ENCODE peak calls at places on chromosomes 7 and 10, in four cellular contexts. A is foreskin keratinocyte; F is CD4-positive, CD25-positive, alpha-beta regulatory T cell; Q is CD8-positive, alpha-beta T cell. E is an unnamed sample.

GRCh38 chr7:50308301-50309129 is 4.0 kb downstream of the IKZF1 start:
- DNase-seq in A (no peak), F (no peak), Q (no peak), E (no peak)

GRCh38 chr7:87506243-87507180 is 31.0 kb upstream of the ABCB4 start:
- DNase-seq in A (peak; percentile 7), F (no peak), Q (no peak), E (no peak)

GRCh38 chr7:101984997-101985645 is 167.7 kb downstream of the CUX1 start:
- DNase-seq in A (no peak), F (no peak), Q (no peak), E (no peak)

GRCh38 chr7:100583132-100584045 is 2.5 kb downstream of the LRCH4 start:
- DNase-seq in A (no peak), F (peak; percentile 73), Q (peak; percentile 48), E (no peak)

GRCh38 chr7:76294344-76295024 is 8.0 kb upstream of the HSPB1 start:
- DNase-seq in A (peak; percentile 92), F (no peak), Q (no peak), E (peak; percentile 92)

GRCh38 chr7:22444181-22444966 is 55.6 kb downstream of the STEAP1B start:
- DNase-seq in A (peak; percentile 69), F (no peak), Q (no peak), E (no peak)

GRCh38 chr7:107889992-107890391 is 991 bp upstream of the DLD start:
- DNase-seq in A (no peak), F (no peak), Q (no peak), E (no peak)

GRCh38 chr7:105691029-105691691 is 109.9 kb upstream of the EFCAB10 start:
- DNase-seq in A (peak; percentile 2), F (peak; percentile 75), Q (peak; percentile 26), E (no peak)

GRCh38 chr7:129951076-129952011 is 1.4 kb downstream of the UBE2H start:
- DNase-seq in A (peak; percentile 15), F (peak; percentile 10), Q (no peak), E (no peak)

GRCh38 chr7:7641129-7641663 is 644 bp downstream of the UMAD1 start:
- DNase-seq in A (peak; percentile 60), F (no peak), Q (no peak), E (no peak)

GRCh38 chr10:70762441-70763177 is 22.6 kb downstream of the TBATA start:
- DNase-seq in A (no peak), F (no peak), Q (no peak), E (no peak)

GRCh38 chr10:63064706-63065105 is 68.4 kb upstream of the NRBF2 start:
- DNase-seq in A (peak; percentile 78), F (no peak), Q (no peak), E (no peak)

GRCh38 chr10:7876541-7877127 is 58.3 kb downstream of the TAF3 start:
- DNase-seq in A (no peak), F (no peak), Q (no peak), E (no peak)

GRCh38 chr10:1685671-1686450 is 51.5 kb downstream of the ADARB2 start:
- DNase-seq in A (no peak), F (no peak), Q (no peak), E (no peak)

GRCh38 chr10:52030051-52030867 is 283.8 kb upstream of the DKK1 start:
- DNase-seq in A (no peak), F (no peak), Q (no peak), E (no peak)

GRCh38 chr7:108805808-108806397 is 236.2 kb downstream of the DNAJB9 start:
- DNase-seq in A (no peak), F (no peak), Q (no peak), E (no peak)

GRCh38 chr7:3194501-3195141 is 106.4 kb upstream of the SDK1 start:
- DNase-seq in A (peak; percentile 25), F (no peak), Q (no peak), E (no peak)

GRCh38 chr7:24714676-24715010 is 42.6 kb downstream of the GSDME start:
- DNase-seq in A (no peak), F (no peak), Q (no peak), E (no peak)

GRCh38 chr7:74174606-74175082 is 488 bp downstream of the EIF4H start:
- DNase-seq in A (peak; percentile 27), F (no peak), Q (peak; percentile 14), E (peak; percentile 26)

GRCh38 chr10:26365681-26366327 is 72.3 kb upstream of the APBB1IP start:
- DNase-seq in A (peak; percentile 51), F (no peak), Q (no peak), E (no peak)

GRCh38 chr10:133117688-133118071 is 30.0 kb downstream of the ADGRA1 start:
- DNase-seq in A (no peak), F (no peak), Q (no peak), E (no peak)

GRCh38 chr10:32105782-32106382 is 49.7 kb upstream of the KIF5B start:
- DNase-seq in A (no peak), F (no peak), Q (no peak), E (no peak)

GRCh38 chr10:124705021-124705740 is 39.0 kb downstream of the FAM53B start:
- DNase-seq in A (no peak), F (no peak), Q (no peak), E (no peak)
- H3K27ac ChIP-seq in A (no peak overlapping the region), F (peak overlapping the region; percentile 94), Q (no peak overlapping the region), E (peak overlapping the region; percentile 99)

DNA sequence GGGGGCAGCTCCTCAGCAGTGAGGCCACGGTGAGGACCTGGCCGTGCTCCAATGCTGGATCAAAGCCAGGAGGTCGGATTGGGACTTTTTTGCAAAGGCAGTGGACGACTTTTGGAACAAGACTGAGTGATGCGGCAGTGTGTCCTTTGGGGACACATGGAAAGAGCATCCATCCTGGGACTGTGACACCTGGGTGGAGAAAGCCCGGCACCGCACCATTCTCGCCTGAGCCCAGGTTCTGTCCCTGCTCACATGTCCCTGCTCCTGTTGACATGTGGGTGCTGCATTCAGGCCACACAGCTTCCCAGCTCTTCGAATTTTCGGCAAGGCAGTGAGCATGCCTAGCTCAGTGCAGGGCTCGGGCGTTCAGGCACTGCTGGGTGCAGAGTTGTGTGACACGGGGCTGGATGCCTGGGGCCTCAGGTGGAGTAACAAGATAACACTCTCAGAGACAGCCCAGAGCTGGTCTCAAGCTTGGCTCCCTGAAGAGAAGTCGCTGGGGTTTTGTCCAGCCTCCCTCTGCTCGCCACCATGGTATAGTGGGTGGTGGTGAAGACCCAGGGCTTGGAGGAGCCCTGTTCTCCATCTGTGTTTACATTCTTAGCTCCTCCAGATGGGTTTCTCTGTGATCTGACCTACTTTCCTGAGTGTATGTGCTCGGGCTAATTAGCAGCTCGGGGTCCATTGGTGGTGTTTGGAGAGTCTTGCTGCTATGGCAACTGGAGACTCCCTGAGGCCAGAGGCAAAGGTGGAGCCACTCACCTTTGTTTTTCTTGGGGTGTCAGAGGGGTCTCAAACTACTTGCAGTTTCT is 111.7 kb upstream of the BTBD16 start:
- DNase-seq in A (no peak), F (no peak), Q (no peak), E (no peak)
- H3K27ac ChIP-seq in A (no peak overlapping the region), F (no peak overlapping the region), Q (no peak overlapping the region), E (no peak overlapping the region)

GRCh38 chr7:134831862-134832261 is 52.4 kb downstream of the CALD1 start:
- DNase-seq in A (no peak), F (no peak), Q (no peak), E (no peak)
- H3K27ac ChIP-seq in A (no peak overlapping the region), F (no peak overlapping the region), Q (no peak overlapping the region), E (no peak overlapping the region)

GRCh38 chr10:95406651-95407280 is 116.0 kb upstream of the PDLIM1 start:
- DNase-seq in A (no peak), F (no peak), Q (no peak), E (no peak)

GRCh38 chr10:95404460-95404858 is 113.7 kb upstream of the PDLIM1 start:
- DNase-seq in A (no peak), F (no peak), Q (no peak), E (no peak)

GRCh38 chr10:95405655-95406054 is 114.9 kb upstream of the PDLIM1 start:
- DNase-seq in A (no peak), F (no peak), Q (no peak), E (no peak)

GRCh38 chr10:95403690-95404459 is 113.1 kb upstream of the PDLIM1 start:
- DNase-seq in A (no peak), F (no peak), Q (no peak), E (no peak)

DNA sequence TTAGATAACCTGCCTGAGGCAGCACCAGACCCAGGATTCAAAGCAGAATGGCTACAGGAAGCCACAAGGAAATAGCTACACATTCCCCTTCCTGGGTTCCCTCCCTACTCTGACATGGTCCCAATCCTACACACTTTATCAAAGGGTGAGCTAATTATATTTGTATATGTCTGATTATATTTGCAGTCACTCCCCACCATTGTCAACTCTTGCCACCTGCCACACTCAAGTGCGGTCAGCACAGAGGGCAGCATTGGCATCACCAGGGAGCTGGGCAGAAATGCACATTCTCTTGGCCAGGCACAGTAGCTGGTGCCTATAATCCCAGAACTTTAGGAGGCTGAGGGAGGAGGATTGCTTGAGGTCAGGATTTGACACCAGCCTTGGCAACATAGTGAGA is 114.1 kb upstream of the PDLIM1 start:
- DNase-seq in A (no peak), F (no peak), Q (no peak), E (no peak)
- H3K27ac ChIP-seq in A (no peak overlapping the region), F (no peak overlapping the region), Q (no peak overlapping the region), E (peak overlapping the region; percentile 38)

DNA sequence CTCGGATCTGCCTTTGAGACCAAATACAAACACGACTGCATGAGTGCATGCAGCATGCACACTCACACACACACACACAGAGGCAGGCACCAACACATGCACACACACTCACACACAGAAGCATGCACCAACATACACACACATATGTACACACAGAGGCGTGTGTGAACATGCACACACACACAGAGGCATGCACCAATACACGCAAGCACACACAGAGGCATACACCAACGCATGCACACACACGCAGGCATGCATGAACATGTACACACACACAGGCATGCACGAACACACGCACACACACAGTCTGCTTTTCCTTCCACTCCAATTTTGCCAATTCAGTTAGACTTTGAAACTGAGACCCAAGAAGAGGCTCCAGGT is 67.3 kb upstream of the COL13A1 start:
- DNase-seq in A (peak; percentile 17), F (no peak), Q (no peak), E (no peak)
- H3K27ac ChIP-seq in A (no peak overlapping the region), F (no peak overlapping the region), Q (no peak overlapping the region), E (no peak overlapping the region)

DNA sequence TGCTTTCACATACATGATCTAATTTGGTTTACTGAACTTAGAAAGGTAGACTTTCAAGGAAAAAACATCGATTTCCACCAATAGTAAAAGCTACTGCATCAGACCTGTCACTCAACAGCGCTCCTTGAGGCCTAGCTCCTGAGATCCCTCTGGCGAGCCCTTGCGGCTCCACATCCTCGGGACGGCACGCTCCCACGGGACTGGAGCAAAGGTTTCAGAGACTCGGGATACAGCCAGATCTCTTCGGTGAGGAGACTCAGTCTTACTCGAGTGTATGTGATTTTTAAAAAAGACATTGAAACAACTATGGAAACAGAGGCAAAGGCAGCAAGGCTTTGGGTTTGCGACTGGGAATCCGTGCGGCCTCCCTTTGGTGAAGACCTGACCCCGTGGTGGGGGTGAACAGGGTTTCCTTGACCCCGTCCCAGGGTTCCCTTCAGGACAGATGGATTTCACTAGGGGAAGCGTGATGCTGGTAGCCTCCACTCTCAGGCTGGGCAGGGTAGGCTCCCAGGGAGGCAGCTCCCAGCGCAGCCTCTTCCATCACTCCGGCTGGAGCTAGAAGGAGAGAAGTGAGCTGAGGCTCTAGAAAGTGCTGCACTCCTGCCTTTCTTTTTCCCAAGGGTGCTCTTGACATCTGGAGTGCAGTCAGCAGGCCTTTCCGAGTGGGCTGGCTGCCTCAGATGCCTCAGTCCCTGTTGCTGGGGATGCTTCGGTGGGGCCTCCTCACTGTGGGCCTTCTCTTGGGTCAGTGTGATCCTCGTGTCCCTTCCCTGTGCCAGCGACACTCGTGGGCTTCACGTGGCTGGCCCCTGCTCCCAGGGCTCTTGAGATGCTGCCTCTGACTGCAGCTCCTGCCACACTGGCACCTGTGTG is 5.8 kb upstream of the ATP6V0E2 start:
- DNase-seq in A (no peak), F (no peak), Q (no peak), E (no peak)
- H3K27ac ChIP-seq in A (no peak overlapping the region), F (peak overlapping the region; percentile 86), Q (peak overlapping the region; percentile 4), E (peak overlapping the region; percentile 13)

GRCh38 chr10:655184-655583 is 34.3 kb downstream of the DIP2C start:
- DNase-seq in A (no peak), F (no peak), Q (no peak), E (no peak)
- H3K27ac ChIP-seq in A (no peak overlapping the region), F (no peak overlapping the region), Q (no peak overlapping the region), E (peak overlapping the region; percentile 64)

E was measured in caudate nucleus.